ENCODE peak calls at places on chromosome 13, in six cellular contexts. T is ELR; Y is stimulated activated CD8-positive, alpha-beta memory T cell treated with anti-CD3 and anti-CD28 coated beads, Interleukin-12 subunit alpha, Interleukin-12 subunit beta, amount 100 ng/mL, for 4 hours; R is stimulated activated CD4-positive, alpha-beta T cell treated with anti-CD3 and anti-CD28 coated beads, TNF-alpha, amount 100 ng/mL, for 1 hour; X is Right ventricle myocardium superior; B is NCI-H510A. A is an unnamed sample.

GRCh38 chr13:29279859-29280258 is 315.6 kb downstream of the SLC7A1 start:
- DNase-seq in T (no peak), Y (no peak), R (no peak), X (no peak), B (no peak), A (no peak)

GRCh38 chr13:36904219-36904618 is 15.8 kb downstream of the SMAD9 start:
- DNase-seq in T (no peak), Y (no peak), R (no peak), X (no peak), B (peak; percentile 47), A (no peak)

GRCh38 chr13:33263976-33264619 is 21.5 kb downstream of the STARD13 start:
- DNase-seq in T (no peak), Y (no peak), R (no peak), X (no peak), B (no peak), A (no peak)

GRCh38 chr13:110306340-110306959 is 507 bp downstream of the COL4A1 start:
- DNase-seq in T (peak; percentile 62), Y (no peak), R (no peak), X (no peak), B (no peak), A (no peak)

GRCh38 chr13:48585456-48585840 is 52.6 kb upstream of the RCBTB2 start:
- DNase-seq in T (peak; percentile 44), Y (no peak), R (no peak), X (no peak), B (no peak), A (peak; percentile 30)

GRCh38 chr13:97786510-97786909 is 167.0 kb upstream of the IPO5 start:
- DNase-seq in T (peak; percentile 5), Y (no peak), R (no peak), X (no peak), B (no peak), A (no peak)

GRCh38 chr13:32261567-32261966 is 53.6 kb downstream of the ZAR1L start:
- DNase-seq in T (peak; percentile 60), Y (no peak), R (no peak), X (peak; percentile 78), B (no peak), A (peak; percentile 91)

GRCh38 chr13:41398494-41399190 is 58.7 kb upstream of the RGCC start:
- DNase-seq in T (peak; percentile 26), Y (no peak), R (no peak), X (no peak), B (no peak), A (no peak)

GRCh38 chr13:48126944-48127814 is 32.3 kb upstream of the MED4 start:
- DNase-seq in T (peak; percentile 76), Y (no peak), R (peak; percentile 24), X (peak; percentile 86), B (no peak), A (peak; percentile 58)

GRCh38 chr13:28468520-28468915 is 26.4 kb downstream of the FLT1 start:
- DNase-seq in T (no peak), Y (no peak), R (no peak), X (no peak), B (no peak), A (no peak)

GRCh38 chr13:73608731-73609485 is 525.3 kb downstream of the KLF12 start:
- DNase-seq in T (no peak), Y (no peak), R (no peak), X (no peak), B (no peak), A (no peak)

GRCh38 chr13:44843403-44843802 is 145.9 kb downstream of the NUFIP1 start:
- DNase-seq in T (peak; percentile 69), Y (no peak), R (no peak), X (no peak), B (no peak), A (no peak)

GRCh38 chr13:19332380-19332779 is 150.8 kb upstream of the TUBA3C start:
- DNase-seq in T (no peak), Y (no peak), R (no peak), X (no peak), B (no peak), A (no peak)

GRCh38 chr13:46296920-46297319 is 85.2 kb downstream of the LRRC63 start:
- DNase-seq in T (peak; percentile 76), Y (no peak), R (no peak), X (no peak), B (no peak), A (no peak)

GRCh38 chr13:98520674-98521449 is 56.0 kb downstream of the STK24 start:
- DNase-seq in T (no peak), Y (no peak), R (no peak), X (no peak), B (no peak), A (no peak)

GRCh38 chr13:43071824-43072223 is 48.4 kb downstream of the DNAJC15 start:
- DNase-seq in T (no peak), Y (no peak), R (no peak), X (no peak), B (no peak), A (no peak)

GRCh38 chr13:77389617-77389984 is 62.7 kb upstream of the MYCBP2 start:
- DNase-seq in T (no peak), Y (no peak), R (no peak), X (no peak), B (no peak), A (no peak)

GRCh38 chr13:110388141-110388943 is 81.3 kb downstream of the COL4A2 start:
- DNase-seq in T (peak; percentile 67), Y (no peak), R (no peak), X (peak; percentile 64), B (peak; percentile 9), A (peak; percentile 50)

GRCh38 chr13:33452873-33453558 is 167.5 kb upstream of the STARD13 start:
- DNase-seq in T (no peak), Y (no peak), R (no peak), X (no peak), B (no peak), A (no peak)

GRCh38 chr13:97273341-97273831 is 51.3 kb downstream of the MBNL2 start:
- DNase-seq in T (peak; percentile 37), Y (no peak), R (no peak), X (peak; percentile 41), B (no peak), A (no peak)

GRCh38 chr13:23339225-23339624 is 94.3 kb downstream of the SACS start:
- DNase-seq in T (no peak), Y (no peak), R (no peak), X (no peak), B (no peak), A (no peak)

GRCh38 chr13:105907319-105908019 is 628.0 kb downstream of the EFNB2 start:
- DNase-seq in T (no peak), Y (no peak), R (no peak), X (no peak), B (no peak), A (no peak)

GRCh38 chr13:113835461-113836274 is 28.2 kb downstream of the GAS6 start:
- DNase-seq in T (peak; percentile 64), Y (no peak), R (no peak), X (peak; percentile 27), B (peak; percentile 70), A (no peak)

GRCh38 chr13:98484289-98485219 is 92.4 kb downstream of the STK24 start:
- DNase-seq in T (peak; percentile 99), Y (peak; percentile 51), R (peak; percentile 60), X (peak; percentile 67), B (peak; percentile 79), A (peak; percentile 75)

GRCh38 chr13:44763604-44764311 is 187.6 kb upstream of the TSC22D1 start:
- DNase-seq in T (no peak), Y (no peak), R (no peak), X (peak; percentile 54), B (no peak), A (no peak)

GRCh38 chr13:66506979-66507378 is 723.2 kb downstream of the PCDH9 start:
- DNase-seq in T (no peak), Y (no peak), R (no peak), X (no peak), B (no peak), A (no peak)

GRCh38 chr13:31756346-31756745 is 17.0 kb downstream of the RXFP2 start:
- DNase-seq in T (peak; percentile 99), Y (no peak), R (no peak), X (no peak), B (no peak), A (no peak)

GRCh38 chr13:57666554-57666953 is 35.0 kb downstream of the PCDH17 start:
- DNase-seq in T (no peak), Y (no peak), R (no peak), X (no peak), B (no peak), A (no peak)

GRCh38 chr13:110187501-110188161 is 119.3 kb downstream of the COL4A1 start:
- DNase-seq in T (peak; percentile 45), Y (no peak), R (no peak), X (peak; percentile 75), B (no peak), A (peak; percentile 73)

GRCh38 chr13:94093652-94094310 is 385.7 kb downstream of the DCT start:
- DNase-seq in T (no peak), Y (no peak), R (no peak), X (no peak), B (no peak), A (no peak)

GRCh38 chr13:68588623-68589022 is 1358.5 kb upstream of the PCDH9 start:
- DNase-seq in T (no peak), Y (no peak), R (no peak), X (no peak), B (no peak), A (no peak)

GRCh38 chr13:30711837-30712236 is 23.5 kb upstream of the ALOX5AP start:
- DNase-seq in T (no peak), Y (no peak), R (no peak), X (no peak), B (no peak), A (no peak)

GRCh38 chr13:94210826-94211225 is 268.7 kb downstream of the DCT start:
- DNase-seq in T (no peak), Y (no peak), R (no peak), X (no peak), B (no peak), A (no peak)

GRCh38 chr13:46751811-46752635 is 44.9 kb downstream of the ESD start:
- DNase-seq in T (peak; percentile 46), Y (peak; percentile 43), R (no peak), X (no peak), B (no peak), A (no peak)

GRCh38 chr13:95115525-95115924 is 185.7 kb downstream of the ABCC4 start:
- DNase-seq in T (no peak), Y (no peak), R (no peak), X (no peak), B (no peak), A (no peak)

GRCh38 chr13:38044067-38044466 is 174.5 kb upstream of the TRPC4 start:
- DNase-seq in T (no peak), Y (no peak), R (no peak), X (no peak), B (no peak), A (no peak)

GRCh38 chr13:94177041-94177440 is 302.4 kb downstream of the DCT start:
- DNase-seq in T (no peak), Y (no peak), R (no peak), X (no peak), B (no peak), A (no peak)

A was measured in left cardiac atrium.